ENCODE peak calls at places on chromosome 2, in nine cellular contexts. B is GM23248, I is endothelial cell of umbilical vein, A is dorsolateral prefrontal cortex, C is fibroblast of pulmonary artery, V is IMR-90, Q is GM23338, N is astrocyte of the cerebellum, Z is mammary epithelial cell. X is an unnamed sample.

GRCh38 chr2:125652260-125652659 is 1003.7 kb upstream of the GYPC start:
- DNase-seq in Z (no peak), Q (no peak), C (no peak), N (no peak), I (no peak), V (no peak), A (no peak), B (no peak), X (no peak)

GRCh38 chr2:67389286-67389685 is 7.8 kb upstream of the ETAA1 start:
- DNase-seq in A (no peak), I (peak), B (peak), Q (peak), C (peak), V (peak), N (peak), Z (no peak), X (no peak)

GRCh38 chr2:188957646-188958045 is 16.5 kb upstream of the COL3A1 start:
- DNase-seq in A (no peak), B (no peak), N (no peak), I (no peak), Z (no peak), C (no peak), Q (no peak), V (no peak), X (peak)

GRCh38 chr2:223536546-223536945 is 65.6 kb downstream of the SCG2 start:
- DNase-seq in C (no peak), Z (no peak), Q (no peak), A (no peak), I (no peak), V (no peak), B (no peak), N (no peak), X (peak)

GRCh38 chr2:63667132-63667531 is 78.4 kb downstream of the MDH1 start:
- DNase-seq in Q (no peak), A (no peak), B (peak), I (no peak), V (no peak), Z (peak), N (no peak), C (no peak), X (peak)

GRCh38 chr2:119873350-119874013 is 113.8 kb downstream of the PTPN4 start:
- DNase-seq in Z (no peak), I (no peak), N (no peak), Q (no peak), B (no peak), C (peak), A (no peak), V (peak), X (no peak)

GRCh38 chr2:85577386-85578242 is at the start of gene VAMP8:
- DNase-seq in N (no peak), Z (peak), Q (peak), B (no peak), A (no peak), V (no peak), I (peak), C (no peak), X (peak)

GRCh38 chr2:223306371-223306770 is 254.4 kb downstream of the KCNE4 start:
- DNase-seq in Q (peak), C (peak), I (peak), A (no peak), N (peak), V (peak), Z (no peak), B (peak), X (peak)

GRCh38 chr2:26177122-26177521 is 4.2 kb downstream of the GAREM2 start:
- DNase-seq in C (no peak), Z (no peak), V (no peak), I (no peak), A (no peak), B (no peak), N (no peak), Q (no peak), X (no peak)

GRCh38 chr2:71333619-71334018 is 2.0 kb downstream of the ZNF638 start:
- DNase-seq in C (peak), I (peak), N (no peak), A (no peak), Q (no peak), V (no peak), Z (peak), B (peak), X (no peak)

GRCh38 chr2:22692751-22693150 is 692.2 kb upstream of the KLHL29 start:
- DNase-seq in C (no peak), V (no peak), I (no peak), B (no peak), N (no peak), A (no peak), Z (no peak), Q (no peak), X (no peak)

GRCh38 chr2:6944546-6944945 is 27.3 kb downstream of the RNF144A start:
- DNase-seq in Q (no peak), N (no peak), V (no peak), C (no peak), B (no peak), I (no peak), A (no peak), Z (no peak), X (no peak)

GRCh38 chr2:160389875-160390274 is 103.7 kb downstream of the RBMS1 start:
- DNase-seq in Z (peak), I (no peak), A (no peak), V (peak), B (peak), C (peak), N (no peak), Q (no peak), X (peak)

GRCh38 chr2:207571370-207571769 is 41.6 kb downstream of the CREB1 start:
- DNase-seq in N (no peak), B (no peak), I (no peak), Z (no peak), A (no peak), C (no peak), V (no peak), Q (no peak), X (no peak)

GRCh38 chr2:20050712-20051517 is 513 bp downstream of the LAPTM4A start:
- DNase-seq in Z (peak), B (peak), C (peak), A (peak), V (peak), Q (peak), N (peak), I (peak), X (peak)

GRCh38 chr2:234425923-234426603 is 70.8 kb downstream of the ARL4C start:
- DNase-seq in A (no peak), N (no peak), Z (peak), B (no peak), Q (no peak), I (no peak), C (no peak), V (no peak), X (no peak)

GRCh38 chr2:216644846-216645635 is 11.8 kb downstream of the IGFBP2 start:
- DNase-seq in Q (peak), Z (no peak), C (no peak), A (no peak), I (peak), V (no peak), N (no peak), B (no peak), X (no peak)

GRCh38 chr2:180071797-180072196 is 64.7 kb upstream of the CWC22 start:
- DNase-seq in C (no peak), I (no peak), Z (no peak), V (no peak), N (no peak), Q (peak), B (no peak), A (no peak), X (no peak)

GRCh38 chr2:180077295-180077906 is 70.3 kb upstream of the CWC22 start:
- DNase-seq in Q (peak), A (no peak), Z (peak), V (peak), B (peak), I (peak), N (peak), C (peak), X (peak)

DNA sequence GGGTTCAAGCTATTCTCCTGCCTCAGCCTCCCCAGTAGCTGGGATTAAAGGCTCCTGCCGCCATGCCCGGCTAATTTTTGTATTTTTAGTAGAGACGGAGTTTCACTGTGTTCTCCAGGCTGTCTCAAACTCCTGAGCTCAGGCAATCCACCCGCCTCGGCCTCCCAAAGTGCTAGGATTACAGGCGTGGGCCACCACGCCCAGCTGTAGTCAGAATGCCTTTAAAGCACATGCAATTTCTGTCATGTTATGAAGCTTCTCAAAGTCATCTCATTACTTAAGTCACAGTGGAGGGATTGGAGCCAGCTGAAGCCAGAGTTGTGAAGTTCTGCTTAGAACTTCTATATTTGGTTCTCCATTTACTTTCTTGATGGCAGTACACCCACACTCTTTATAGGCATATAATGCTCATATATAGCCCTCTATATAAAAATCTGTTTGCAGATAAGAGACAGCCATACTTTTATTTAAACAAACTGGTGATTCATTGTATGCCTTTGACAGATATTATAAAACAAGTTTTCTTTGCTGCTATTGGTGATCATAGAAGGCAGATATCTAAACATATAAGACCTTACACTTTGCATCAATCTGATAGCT is 68.8 kb upstream of the CWC22 start:
- DNase-seq in I (no peak), N (no peak), B (no peak), V (no peak), Q (no peak), A (no peak), C (no peak), Z (no peak), X (no peak)
- H3K4me3 ChIP-seq in I (no peak), N (no peak), B (no peak), V (no peak), Q (no peak), A (no peak), C (no peak), Z (no peak), X (no peak)

GRCh38 chr2:29124504-29124903 is 9.3 kb downstream of the CLIP4 start:
- DNase-seq in B (no peak), A (no peak), N (no peak), C (no peak), I (no peak), Z (no peak), Q (no peak), V (no peak), X (no peak)

GRCh38 chr2:29120846-29121245 is 5.6 kb downstream of the CLIP4 start:
- DNase-seq in Z (no peak), B (no peak), Q (no peak), N (no peak), V (no peak), A (no peak), I (no peak), C (no peak), X (no peak)

GRCh38 chr2:29119211-29119610 is 4.0 kb downstream of the CLIP4 start:
- DNase-seq in I (no peak), N (no peak), C (no peak), Q (no peak), V (no peak), A (no peak), B (no peak), Z (peak), X (no peak)

GRCh38 chr2:29129586-29130281 is 14.5 kb downstream of the CLIP4 start:
- DNase-seq in Z (no peak), N (no peak), V (no peak), A (no peak), I (peak), C (peak), B (peak), Q (peak), X (no peak)

DNA sequence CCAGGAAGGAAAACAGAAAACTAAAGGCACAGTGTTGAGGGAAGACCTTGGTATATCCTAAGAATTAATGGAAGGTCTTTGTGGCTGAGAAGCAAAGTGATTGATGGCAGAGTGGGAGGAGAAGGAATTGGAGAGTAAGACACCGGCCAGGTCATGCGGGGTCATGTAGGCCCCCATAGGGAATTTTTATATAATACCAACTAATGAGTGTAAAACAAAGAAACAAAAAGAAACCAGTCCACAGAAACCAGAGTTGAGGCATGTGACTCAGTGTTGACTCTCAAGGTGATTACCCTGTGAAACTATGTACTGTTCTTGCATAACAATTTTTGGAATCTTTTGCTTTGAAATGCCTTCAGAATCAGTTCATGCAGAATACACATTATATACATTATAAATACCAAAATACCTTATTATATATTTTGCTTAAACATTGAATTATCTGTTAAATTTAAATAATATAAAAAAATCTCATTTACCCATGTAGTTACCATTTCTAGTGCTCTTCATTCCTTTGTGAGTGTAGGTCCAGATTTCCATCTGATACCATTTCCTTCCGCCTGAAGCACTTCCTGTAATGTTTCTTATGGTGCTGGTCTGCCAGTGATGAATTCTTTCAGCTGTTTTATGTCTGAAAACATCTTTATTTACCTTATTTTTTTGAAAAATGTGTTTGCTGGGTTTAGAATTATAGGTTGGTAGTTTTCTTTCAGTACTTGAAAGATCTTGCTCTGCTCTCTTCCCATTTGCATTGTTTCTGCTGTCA is 8.6 kb downstream of the CLIP4 start:
- DNase-seq in A (no peak), B (peak), Q (no peak), C (peak), N (peak), I (peak), V (peak), Z (peak), X (peak)
- H3K4me3 ChIP-seq in A (no peak), B (peak), Q (no peak), C (no peak), N (no peak), I (no peak), V (no peak), Z (no peak), X (no peak)

GRCh38 chr2:180983468-180984388 is 3.3 kb downstream of the UBE2E3 start:
- DNase-seq in V (peak), N (peak), Q (peak), B (peak), A (peak), I (peak), Z (peak), C (peak), X (peak)
- H3K4me3 ChIP-seq in V (no peak), N (peak), Q (peak), B (peak), A (peak), I (no peak), Z (peak), C (peak), X (no peak)

DNA sequence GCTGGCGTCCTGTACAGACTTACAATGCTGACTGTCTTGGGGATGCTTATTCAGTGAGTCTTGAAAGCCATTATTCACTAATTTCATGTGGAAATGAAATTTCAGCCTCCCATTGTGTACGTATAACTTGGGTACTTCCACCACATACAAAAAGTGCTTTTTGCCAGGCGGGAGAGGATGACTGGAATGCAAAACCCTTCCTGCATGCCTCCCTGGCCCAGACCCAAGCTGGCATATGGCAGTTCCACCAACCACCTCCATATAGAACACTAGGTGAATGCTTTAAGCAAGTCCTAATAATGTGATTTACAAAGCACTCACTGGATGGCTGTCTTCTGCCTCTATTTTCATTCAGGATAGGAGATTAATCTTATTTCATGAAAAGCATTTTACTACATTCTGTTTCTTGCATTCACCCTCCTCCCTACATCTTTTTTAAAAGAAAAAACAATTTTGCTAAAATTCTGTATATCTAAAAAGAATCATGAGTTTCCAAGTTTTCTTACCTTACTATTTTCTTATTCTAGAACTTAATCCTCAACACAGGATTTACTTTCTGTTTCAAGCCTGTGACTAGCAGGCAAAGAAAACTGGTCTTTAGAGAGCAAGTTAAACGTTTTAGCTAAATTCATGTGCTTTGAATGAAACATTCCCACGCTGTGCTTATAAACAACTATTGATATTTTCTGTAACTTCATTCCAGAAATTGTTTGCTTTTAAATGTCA is 327.6 kb downstream of the NCKAP5 start:
- DNase-seq in Z (no peak), C (no peak), N (no peak), B (peak), A (no peak), V (peak), I (peak), Q (no peak), X (no peak)
- H3K4me3 ChIP-seq in Z (no peak), C (no peak), N (no peak), B (peak), A (peak), V (peak), I (no peak), Q (no peak), X (no peak)

GRCh38 chr2:132417430-132418035 is 928 bp downstream of the GPR39 start:
- DNase-seq in B (no peak), Z (no peak), N (no peak), I (no peak), Q (no peak), A (no peak), C (no peak), V (no peak), X (no peak)
- H3K4me3 ChIP-seq in B (no peak), Z (peak), N (peak), I (no peak), Q (no peak), A (no peak), C (no peak), V (no peak), X (no peak)

GRCh38 chr2:74564222-74564621 is 9.7 kb downstream of the DOK1 start:
- DNase-seq in Q (no peak), A (no peak), V (peak), Z (peak), C (peak), B (peak), I (no peak), N (peak), X (peak)
- H3K4me3 ChIP-seq in Q (no peak), A (no peak), V (no peak), Z (no peak), C (no peak), B (no peak), I (no peak), N (no peak), X (no peak)

DNA sequence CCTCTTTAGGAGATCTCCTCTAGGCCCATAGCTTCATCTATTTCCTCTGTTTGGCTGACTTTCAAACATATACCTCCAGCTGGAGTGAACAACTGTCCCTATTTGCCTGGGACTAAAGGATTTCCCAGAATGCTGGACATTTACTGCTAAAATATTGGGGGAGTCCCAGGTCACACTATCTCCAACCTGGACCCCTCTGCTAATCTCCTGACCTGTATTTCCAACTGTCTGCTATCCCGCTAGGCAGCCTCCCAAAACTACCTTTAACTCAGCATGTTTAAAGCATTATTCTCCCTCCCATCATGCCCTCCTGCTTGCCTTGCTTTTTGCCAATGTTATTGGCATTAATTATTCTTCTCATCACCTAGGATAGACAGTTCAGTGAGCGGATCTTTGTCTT is 77.1 kb downstream of the THADA start:
- DNase-seq in A (no peak), Z (no peak), V (no peak), N (no peak), B (no peak), C (no peak), Q (no peak), I (no peak), X (no peak)
- H3K4me3 ChIP-seq in A (no peak), Z (no peak), V (no peak), N (no peak), B (no peak), C (no peak), Q (no peak), I (no peak), X (no peak)

GRCh38 chr2:136927156-136927555 is 161.8 kb downstream of the THSD7B start:
- DNase-seq in I (no peak), B (no peak), Z (no peak), N (no peak), Q (no peak), A (no peak), C (no peak), V (no peak), X (no peak)
- H3K4me3 ChIP-seq in I (no peak), B (no peak), Z (no peak), N (no peak), Q (no peak), A (no peak), C (no peak), V (no peak), X (no peak)

GRCh38 chr2:49045083-49045482 is 109.2 kb downstream of the FSHR start:
- DNase-seq in Z (no peak), B (no peak), I (no peak), Q (no peak), V (no peak), A (no peak), N (no peak), C (no peak), X (no peak)

GRCh38 chr2:49043405-49043982 is 110.8 kb downstream of the FSHR start:
- DNase-seq in N (no peak), I (no peak), Q (no peak), A (no peak), V (no peak), B (no peak), Z (no peak), C (no peak), X (no peak)

GRCh38 chr2:49042510-49042909 is 111.8 kb downstream of the FSHR start:
- DNase-seq in A (no peak), Q (no peak), C (no peak), B (no peak), Z (no peak), I (no peak), N (no peak), V (no peak), X (no peak)

GRCh38 chr2:49044265-49044664 is 110.0 kb downstream of the FSHR start:
- DNase-seq in N (no peak), V (no peak), Z (no peak), B (no peak), A (no peak), C (no peak), Q (no peak), I (no peak), X (no peak)

GRCh38 chr2:49044680-49045079 is 109.6 kb downstream of the FSHR start:
- DNase-seq in V (no peak), Z (no peak), B (no peak), I (no peak), A (no peak), Q (peak), C (peak), N (no peak), X (no peak)
- H3K4me3 ChIP-seq in V (no peak), Z (no peak), B (no peak), I (no peak), A (no peak), Q (no peak), C (no peak), N (no peak), X (no peak)